ENCODE peak calls at places on chromosomes 11 and 22, in four cellular contexts. J is heart left ventricle, Z is erythroblast, C is A549. F is an unnamed sample.

GRCh38 chr22:32686354-32686753 is 115.2 kb upstream of the TIMP3 start:
- DNase-seq in J (no peak), Z (no peak), C (no peak), F (no peak)

GRCh38 chr22:39661842-39662676 is 91.5 kb downstream of the CACNA1I start:
- DNase-seq in J (no peak), Z (peak), C (no peak), F (no peak)

GRCh38 chr22:44671742-44672141 is 30.3 kb upstream of the PRR5 start:
- DNase-seq in J (no peak), Z (peak), C (peak), F (no peak)

GRCh38 chr11:70105755-70106571 is 27.8 kb downstream of the ANO1 start:
- DNase-seq in J (no peak), Z (no peak), C (no peak), F (no peak)

GRCh38 chr11:13261600-13262061 is 16.0 kb upstream of the BMAL1 start:
- DNase-seq in J (no peak), Z (no peak), C (peak), F (peak)

GRCh38 chr11:14668733-14669301 is 25.2 kb downstream of the PDE3B start:
- DNase-seq in J (no peak), Z (peak), C (no peak), F (no peak)

GRCh38 chr11:28679795-28680194 is 571.6 kb downstream of the METTL15 start:
- DNase-seq in J (no peak), Z (no peak), C (no peak), F (no peak)

GRCh38 chr11:122743949-122744876 is 88.7 kb downstream of the UBASH3B start:
- DNase-seq in J (no peak), Z (no peak), C (no peak), F (no peak)

GRCh38 chr11:92122561-92122960 is 102.1 kb upstream of the FAT3 start:
- DNase-seq in J (no peak), Z (no peak), C (no peak), F (no peak)

GRCh38 chr11:19951558-19952083 is 208.7 kb downstream of the DBX1 start:
- DNase-seq in J (no peak), Z (peak), C (peak), F (no peak)

GRCh38 chr22:45600791-45601730 is 70.6 kb upstream of the ATXN10 start:
- DNase-seq in J (peak), Z (no peak), C (no peak), F (no peak)

GRCh38 chr22:43811777-43812148 is 342 bp downstream of the EFCAB6 start:
- DNase-seq in J (no peak), Z (peak), C (no peak), F (no peak)

GRCh38 chr22:49966716-49967332 is 6.3 kb downstream of the PIM3 start:
- DNase-seq in J (peak), Z (no peak), C (no peak), F (no peak)

GRCh38 chr11:64848779-64849599 is 4.5 kb upstream of the CDC42BPG start:
- DNase-seq in J (no peak), Z (no peak), C (no peak), F (no peak)

GRCh38 chr11:94973099-94973968 is at the start of the genes CWC15 and KDM4D:
- DNase-seq in J (peak), Z (peak), C (peak), F (peak)
- TF ChIP-seq POLR2A in J (no peak), Z (peak), C (peak), F (peak)

GRCh38 chr11:120211522-120212258 is 858 bp downstream of the OAF start:
- DNase-seq in J (no peak), Z (no peak), C (no peak), F (no peak)
- TF ChIP-seq POLR2A in J (no peak), Z (no peak), C (no peak), F (no peak)

GRCh38 chr11:125404811-125405481 is 91.1 kb downstream of the FEZ1 start:
- DNase-seq in J (peak), Z (peak), C (peak), F (peak)
- TF ChIP-seq POLR2A in J (no peak), Z (no peak), C (no peak), F (no peak)

GRCh38 chr22:37601540-37602442 is 6.8 kb upstream of the GGA1 start:
- DNase-seq in J (no peak), Z (no peak), C (peak), F (peak)
- TF ChIP-seq POLR2A in J (no peak), Z (no peak), C (no peak), F (no peak)

GRCh38 chr11:9460322-9461067 is at the start of gene ZNF143:
- DNase-seq in J (peak), Z (peak), C (peak), F (peak)
- TF ChIP-seq POLR2A in J (peak), Z (peak), C (peak), F (peak)

GRCh38 chr11:32586576-32587190 is 3.1 kb downstream of the EIF3M start:
- DNase-seq in J (no peak), Z (peak), C (peak), F (peak)

GRCh38 chr11:32581556-32581955 is 2.1 kb upstream of the EIF3M start:
- DNase-seq in J (no peak), Z (no peak), C (no peak), F (no peak)

GRCh38 chr11:32580967-32581366 is 2.7 kb upstream of the EIF3M start:
- DNase-seq in J (no peak), Z (no peak), C (peak), F (no peak)

GRCh38 chr11:32584921-32585320 is 1.3 kb downstream of the EIF3M start:
- DNase-seq in J (no peak), Z (peak), C (no peak), F (no peak)

GRCh38 chr11:32583451-32584271 is at the start of gene EIF3M:
- DNase-seq in J (peak), Z (peak), C (peak), F (peak)
- TF ChIP-seq POLR2A in J (no peak), Z (peak), C (peak), F (peak)

GRCh38 chr11:67613960-67614715 is 7.4 kb downstream of the NDUFV1 start:
- DNase-seq in J (peak), Z (peak), C (peak), F (peak)

GRCh38 chr11:67617243-67617953 is 10.7 kb downstream of the NDUFV1 start:
- DNase-seq in J (no peak), Z (no peak), C (no peak), F (no peak)

GRCh38 chr11:67614730-67615454 is 8.2 kb downstream of the NDUFV1 start:
- DNase-seq in J (no peak), Z (no peak), C (no peak), F (no peak)

GRCh38 chr11:67616431-67617242 is 9.9 kb downstream of the NDUFV1 start:
- DNase-seq in J (no peak), Z (no peak), C (no peak), F (no peak)

GRCh38 chr11:67615455-67616430 is 9.0 kb downstream of the NDUFV1 start:
- DNase-seq in J (peak), Z (peak), C (peak), F (peak)
- TF ChIP-seq POLR2A in J (no peak), Z (no peak), C (no peak), F (no peak)

GRCh38 chr11:132043714-132044113 is 673.3 kb downstream of the NTM start:
- DNase-seq in J (no peak), Z (no peak), C (no peak), F (no peak)
- TF ChIP-seq POLR2A in J (no peak), Z (no peak), C (no peak), F (no peak)

F was measured in H54.